ENCODE peak calls at places on chromosome 14, in eight cellular contexts. One of them, this sample, is unnamed.

GRCh38 chr14:58238252-58239247 is 6.1 kb upstream of the PSMA3 start:
- DNase-seq in keratinocyte: no peak
- DNase-seq in NB4: no peak
- DNase-seq in AG04450: peak
- DNase-seq in dorsolateral prefrontal cortex: no peak
- DNase-seq in WERI-Rb-1: no peak
- DNase-seq in fibroblast of mammary gland: peak
- DNase-seq in mammary epithelial cell: peak
- DNase-seq in this sample: no peak

GRCh38 chr14:92615451-92615850 is 101.9 kb downstream of the RIN3 start:
- DNase-seq in fibroblast of mammary gland: no peak
- DNase-seq in keratinocyte: no peak
- DNase-seq in AG04450: no peak
- DNase-seq in dorsolateral prefrontal cortex: no peak
- DNase-seq in NB4: peak
- DNase-seq in mammary epithelial cell: no peak
- DNase-seq in WERI-Rb-1: no peak
- DNase-seq in this sample: no peak

GRCh38 chr14:101098641-101099040 is 195.1 kb upstream of the RTL1 start:
- DNase-seq in WERI-Rb-1: no peak
- DNase-seq in fibroblast of mammary gland: no peak
- DNase-seq in dorsolateral prefrontal cortex: no peak
- DNase-seq in AG04450: no peak
- DNase-seq in NB4: no peak
- DNase-seq in keratinocyte: no peak
- DNase-seq in mammary epithelial cell: no peak
- DNase-seq in this sample: no peak

GRCh38 chr14:103867523-103867953 is 20.2 kb upstream of the PPP1R13B start:
- DNase-seq in AG04450: no peak
- DNase-seq in dorsolateral prefrontal cortex: no peak
- DNase-seq in NB4: no peak
- DNase-seq in keratinocyte: no peak
- DNase-seq in fibroblast of mammary gland: no peak
- DNase-seq in mammary epithelial cell: peak
- DNase-seq in WERI-Rb-1: no peak
- DNase-seq in this sample: no peak

GRCh38 chr14:103561381-103562134 is 899 bp downstream of the BAG5 start:
- DNase-seq in fibroblast of mammary gland: peak
- DNase-seq in AG04450: no peak
- DNase-seq in dorsolateral prefrontal cortex: no peak
- DNase-seq in keratinocyte: no peak
- DNase-seq in NB4: peak
- DNase-seq in WERI-Rb-1: no peak
- DNase-seq in mammary epithelial cell: peak
- DNase-seq in this sample: peak

GRCh38 chr14:56147980-56148901 is 30.0 kb downstream of the PELI2 start:
- DNase-seq in NB4: no peak
- DNase-seq in WERI-Rb-1: no peak
- DNase-seq in fibroblast of mammary gland: no peak
- DNase-seq in mammary epithelial cell: no peak
- DNase-seq in keratinocyte: no peak
- DNase-seq in AG04450: no peak
- DNase-seq in dorsolateral prefrontal cortex: no peak
- DNase-seq in this sample: no peak

GRCh38 chr14:90692826-90693225 is 123.4 kb downstream of the TTC7B start:
- DNase-seq in dorsolateral prefrontal cortex: no peak
- DNase-seq in fibroblast of mammary gland: peak
- DNase-seq in mammary epithelial cell: no peak
- DNase-seq in NB4: no peak
- DNase-seq in AG04450: no peak
- DNase-seq in WERI-Rb-1: no peak
- DNase-seq in keratinocyte: no peak
- DNase-seq in this sample: no peak

GRCh38 chr14:38098074-38098846 is 109.4 kb upstream of the SSTR1 start:
- DNase-seq in dorsolateral prefrontal cortex: no peak
- DNase-seq in AG04450: peak
- DNase-seq in mammary epithelial cell: no peak
- DNase-seq in NB4: no peak
- DNase-seq in fibroblast of mammary gland: peak
- DNase-seq in keratinocyte: no peak
- DNase-seq in WERI-Rb-1: no peak
- DNase-seq in this sample: peak

GRCh38 chr14:73376585-73376984 is 81.8 kb downstream of the NUMB start:
- DNase-seq in fibroblast of mammary gland: no peak
- DNase-seq in mammary epithelial cell: no peak
- DNase-seq in AG04450: no peak
- DNase-seq in keratinocyte: no peak
- DNase-seq in WERI-Rb-1: no peak
- DNase-seq in NB4: no peak
- DNase-seq in dorsolateral prefrontal cortex: no peak
- DNase-seq in this sample: no peak

GRCh38 chr14:37870947-37871346 is 275.5 kb downstream of the TTC6 start:
- DNase-seq in NB4: no peak
- DNase-seq in keratinocyte: no peak
- DNase-seq in WERI-Rb-1: no peak
- DNase-seq in dorsolateral prefrontal cortex: no peak
- DNase-seq in AG04450: no peak
- DNase-seq in fibroblast of mammary gland: peak
- DNase-seq in mammary epithelial cell: no peak
- DNase-seq in this sample: no peak

GRCh38 chr14:67487332-67487731 is 1.2 kb downstream of the TMEM229B start:
- DNase-seq in WERI-Rb-1: no peak
- DNase-seq in NB4: no peak
- DNase-seq in dorsolateral prefrontal cortex: no peak
- DNase-seq in mammary epithelial cell: no peak
- DNase-seq in keratinocyte: no peak
- DNase-seq in fibroblast of mammary gland: no peak
- DNase-seq in AG04450: no peak
- DNase-seq in this sample: no peak

GRCh38 chr14:98195256-98195655 is 1076.7 kb downstream of the BCL11B start:
- DNase-seq in mammary epithelial cell: no peak
- DNase-seq in keratinocyte: no peak
- DNase-seq in WERI-Rb-1: no peak
- DNase-seq in dorsolateral prefrontal cortex: no peak
- DNase-seq in AG04450: no peak
- DNase-seq in fibroblast of mammary gland: no peak
- DNase-seq in NB4: no peak
- DNase-seq in this sample: no peak

GRCh38 chr14:64233791-64234190 is 60.4 kb downstream of the ESR2 start:
- DNase-seq in fibroblast of mammary gland: no peak
- DNase-seq in AG04450: no peak
- DNase-seq in WERI-Rb-1: no peak
- DNase-seq in keratinocyte: no peak
- DNase-seq in dorsolateral prefrontal cortex: no peak
- DNase-seq in NB4: no peak
- DNase-seq in mammary epithelial cell: no peak
- DNase-seq in this sample: no peak

GRCh38 chr14:96082420-96083300 is 43.5 kb downstream of the C14orf132 start:
- DNase-seq in dorsolateral prefrontal cortex: no peak
- DNase-seq in AG04450: no peak
- DNase-seq in fibroblast of mammary gland: no peak
- DNase-seq in keratinocyte: no peak
- DNase-seq in WERI-Rb-1: peak
- DNase-seq in NB4: no peak
- DNase-seq in mammary epithelial cell: no peak
- DNase-seq in this sample: no peak

GRCh38 chr14:37056473-37056872 is 115.9 kb downstream of the SLC25A21 start:
- DNase-seq in WERI-Rb-1: no peak
- DNase-seq in fibroblast of mammary gland: peak
- DNase-seq in dorsolateral prefrontal cortex: no peak
- DNase-seq in NB4: no peak
- DNase-seq in mammary epithelial cell: peak
- DNase-seq in AG04450: peak
- DNase-seq in keratinocyte: no peak
- DNase-seq in this sample: no peak

GRCh38 chr14:24204163-24205146 is 1.0 kb upstream of the TSSK4 start:
- DNase-seq in dorsolateral prefrontal cortex: no peak
- DNase-seq in NB4: no peak
- DNase-seq in mammary epithelial cell: no peak
- DNase-seq in fibroblast of mammary gland: no peak
- DNase-seq in keratinocyte: no peak
- DNase-seq in AG04450: no peak
- DNase-seq in WERI-Rb-1: no peak
- DNase-seq in this sample: no peak

GRCh38 chr14:24463806-24464785 is 21.5 kb upstream of the SDR39U1 start:
- DNase-seq in dorsolateral prefrontal cortex: no peak
- DNase-seq in NB4: no peak
- DNase-seq in mammary epithelial cell: no peak
- DNase-seq in keratinocyte: no peak
- DNase-seq in AG04450: no peak
- DNase-seq in fibroblast of mammary gland: no peak
- DNase-seq in WERI-Rb-1: no peak
- DNase-seq in this sample: no peak

GRCh38 chr14:102986810-102987579 is 64.5 kb downstream of the AMN start:
- DNase-seq in WERI-Rb-1: no peak
- DNase-seq in mammary epithelial cell: peak
- DNase-seq in dorsolateral prefrontal cortex: no peak
- DNase-seq in AG04450: peak
- DNase-seq in fibroblast of mammary gland: peak
- DNase-seq in keratinocyte: peak
- DNase-seq in NB4: no peak
- DNase-seq in this sample: no peak

GRCh38 chr14:90905531-90905930 is 89.3 kb upstream of the TTC7B start:
- DNase-seq in dorsolateral prefrontal cortex: no peak
- DNase-seq in fibroblast of mammary gland: no peak
- DNase-seq in NB4: no peak
- DNase-seq in mammary epithelial cell: no peak
- DNase-seq in keratinocyte: no peak
- DNase-seq in AG04450: no peak
- DNase-seq in WERI-Rb-1: no peak
- DNase-seq in this sample: no peak

GRCh38 chr14:46048127-46048526 is 603.5 kb downstream of the RPL10L start:
- DNase-seq in WERI-Rb-1: peak
- DNase-seq in fibroblast of mammary gland: peak
- DNase-seq in keratinocyte: peak
- DNase-seq in dorsolateral prefrontal cortex: no peak
- DNase-seq in mammary epithelial cell: peak
- DNase-seq in NB4: peak
- DNase-seq in AG04450: no peak
- DNase-seq in this sample: peak
- TF ChIP-seq CTCF in WERI-Rb-1: peak
- TF ChIP-seq CTCF in fibroblast of mammary gland: peak
- TF ChIP-seq CTCF in keratinocyte: peak
- TF ChIP-seq CTCF in dorsolateral prefrontal cortex: no peak
- TF ChIP-seq CTCF in mammary epithelial cell: peak
- TF ChIP-seq CTCF in NB4: no peak
- TF ChIP-seq CTCF in AG04450: no peak
- TF ChIP-seq CTCF in this sample: no peak

GRCh38 chr14:61547186-61548121 is 147.9 kb upstream of the HIF1A start:
- DNase-seq in keratinocyte: no peak
- DNase-seq in dorsolateral prefrontal cortex: no peak
- DNase-seq in mammary epithelial cell: peak
- DNase-seq in WERI-Rb-1: no peak
- DNase-seq in NB4: no peak
- DNase-seq in AG04450: no peak
- DNase-seq in fibroblast of mammary gland: peak
- DNase-seq in this sample: peak

GRCh38 chr14:61552196-61552595 is 143.1 kb upstream of the HIF1A start:
- DNase-seq in fibroblast of mammary gland: no peak
- DNase-seq in keratinocyte: no peak
- DNase-seq in AG04450: no peak
- DNase-seq in WERI-Rb-1: no peak
- DNase-seq in mammary epithelial cell: no peak
- DNase-seq in NB4: no peak
- DNase-seq in dorsolateral prefrontal cortex: no peak
- DNase-seq in this sample: no peak

GRCh38 chr14:61545716-61546455 is 149.4 kb upstream of the HIF1A start:
- DNase-seq in dorsolateral prefrontal cortex: peak
- DNase-seq in fibroblast of mammary gland: no peak
- DNase-seq in mammary epithelial cell: no peak
- DNase-seq in NB4: no peak
- DNase-seq in keratinocyte: no peak
- DNase-seq in WERI-Rb-1: no peak
- DNase-seq in AG04450: no peak
- DNase-seq in this sample: no peak

GRCh38 chr14:61551419-61551818 is 143.9 kb upstream of the HIF1A start:
- DNase-seq in fibroblast of mammary gland: no peak
- DNase-seq in WERI-Rb-1: no peak
- DNase-seq in keratinocyte: no peak
- DNase-seq in AG04450: no peak
- DNase-seq in NB4: no peak
- DNase-seq in mammary epithelial cell: no peak
- DNase-seq in dorsolateral prefrontal cortex: no peak
- DNase-seq in this sample: no peak

GRCh38 chr14:61549425-61549824 is 145.9 kb upstream of the HIF1A start:
- DNase-seq in keratinocyte: no peak
- DNase-seq in dorsolateral prefrontal cortex: no peak
- DNase-seq in fibroblast of mammary gland: peak
- DNase-seq in mammary epithelial cell: no peak
- DNase-seq in NB4: no peak
- DNase-seq in WERI-Rb-1: no peak
- DNase-seq in AG04450: no peak
- DNase-seq in this sample: no peak
- TF ChIP-seq CTCF in keratinocyte: no peak
- TF ChIP-seq CTCF in dorsolateral prefrontal cortex: no peak
- TF ChIP-seq CTCF in fibroblast of mammary gland: no peak
- TF ChIP-seq CTCF in mammary epithelial cell: no peak
- TF ChIP-seq CTCF in NB4: no peak
- TF ChIP-seq CTCF in WERI-Rb-1: no peak
- TF ChIP-seq CTCF in AG04450: no peak
- TF ChIP-seq CTCF in this sample: no peak

DNA sequence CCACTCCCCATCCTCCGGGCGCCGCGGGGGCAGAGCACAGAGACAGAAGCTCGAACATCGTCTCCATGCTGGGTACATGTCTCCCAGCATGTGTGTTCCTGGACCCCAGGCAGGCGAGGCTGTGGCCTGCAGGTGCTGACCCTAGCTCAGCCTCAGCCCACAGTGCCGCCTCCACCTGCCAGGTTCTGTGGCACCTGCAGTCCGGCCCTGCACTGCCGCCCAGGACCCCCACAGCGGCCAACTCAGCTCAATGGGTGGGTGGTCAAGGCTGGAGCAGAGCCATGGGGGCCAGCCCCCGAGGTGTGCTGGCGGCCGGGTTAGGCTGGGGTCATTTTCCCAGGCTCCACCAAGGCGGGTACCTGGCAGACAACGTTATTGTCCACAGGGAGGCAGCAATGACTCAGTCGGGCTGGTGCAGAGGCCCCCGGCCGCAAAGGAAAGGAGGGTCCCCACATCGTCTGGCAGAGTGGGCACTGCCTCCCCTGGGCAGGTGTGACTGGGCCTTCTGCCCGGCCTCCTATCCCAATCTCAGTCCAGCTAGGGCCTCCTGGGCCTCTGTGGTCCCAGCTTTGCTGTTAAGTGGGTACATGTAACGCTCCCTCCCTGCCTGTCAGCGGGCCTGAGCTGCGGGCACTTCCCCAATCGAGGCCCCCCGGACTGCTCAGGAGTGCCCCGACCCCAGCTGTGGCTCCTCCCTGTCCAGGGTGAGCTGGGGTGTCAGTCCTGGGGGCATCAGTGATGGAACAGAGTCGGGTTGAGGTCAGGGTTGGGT is 20.2 kb upstream of the NUDT14 start:
- DNase-seq in dorsolateral prefrontal cortex: no peak
- DNase-seq in AG04450: no peak
- DNase-seq in fibroblast of mammary gland: no peak
- DNase-seq in NB4: no peak
- DNase-seq in WERI-Rb-1: no peak
- DNase-seq in keratinocyte: no peak
- DNase-seq in mammary epithelial cell: no peak
- DNase-seq in this sample: no peak
- TF ChIP-seq CTCF in dorsolateral prefrontal cortex: no peak
- TF ChIP-seq CTCF in AG04450: peak
- TF ChIP-seq CTCF in fibroblast of mammary gland: no peak
- TF ChIP-seq CTCF in NB4: peak
- TF ChIP-seq CTCF in WERI-Rb-1: peak
- TF ChIP-seq CTCF in keratinocyte: peak
- TF ChIP-seq CTCF in mammary epithelial cell: no peak
- TF ChIP-seq CTCF in this sample: peak

GRCh38 chr14:54889919-54890318 is 12.7 kb downstream of the GCH1 start:
- DNase-seq in keratinocyte: no peak
- DNase-seq in NB4: no peak
- DNase-seq in fibroblast of mammary gland: no peak
- DNase-seq in WERI-Rb-1: no peak
- DNase-seq in mammary epithelial cell: peak
- DNase-seq in AG04450: no peak
- DNase-seq in dorsolateral prefrontal cortex: no peak
- DNase-seq in this sample: no peak
- TF ChIP-seq CTCF in keratinocyte: no peak
- TF ChIP-seq CTCF in NB4: no peak
- TF ChIP-seq CTCF in fibroblast of mammary gland: no peak
- TF ChIP-seq CTCF in WERI-Rb-1: no peak
- TF ChIP-seq CTCF in mammary epithelial cell: no peak
- TF ChIP-seq CTCF in AG04450: no peak
- TF ChIP-seq CTCF in dorsolateral prefrontal cortex: no peak
- TF ChIP-seq CTCF in this sample: no peak

This sample was measured in HFFc6.